ENCODE peak calls at places on chromosomes 2 and 18, in four cellular contexts. I is GM12878, X is HepG2, S is H1. B is an unnamed sample.

GRCh38 chr18:67864677-67865340 is 348.3 kb upstream of the DSEL start:
- DNase-seq in I (no peak), X (no peak), S (no peak), B (no peak)

GRCh38 chr2:71473346-71474035 is 20.1 kb downstream of the DYSF start:
- DNase-seq in I (no peak), X (no peak), S (no peak), B (no peak)

GRCh38 chr2:20129320-20130274 is 78.2 kb upstream of the LAPTM4A start:
- DNase-seq in I (no peak), X (no peak), S (no peak), B (no peak)

GRCh38 chr2:105337122-105338019 is at the start of gene C2orf49:
- DNase-seq in I (no peak), X (peak; percentile 90), S (peak; percentile 41), B (peak; percentile 77)

GRCh38 chr18:5150888-5151287 is 46.2 kb downstream of the AKAIN1 start:
- DNase-seq in I (no peak), X (no peak), S (no peak), B (no peak)

GRCh38 chr2:239433777-239434396 is 33.1 kb upstream of the HDAC4 start:
- DNase-seq in I (no peak), X (no peak), S (no peak), B (no peak)

GRCh38 chr2:112646791-112647720 is 1.3 kb downstream of the SLC20A1 start:
- DNase-seq in I (no peak), X (no peak), S (no peak), B (no peak)

GRCh38 chr2:235779444-235779896 is 285.6 kb downstream of the AGAP1 start:
- DNase-seq in I (no peak), X (peak; percentile 68), S (peak; percentile 71), B (peak; percentile 72)

GRCh38 chr2:100603414-100603813 is 40.6 kb downstream of the PDCL3 start:
- DNase-seq in I (no peak), X (no peak), S (no peak), B (no peak)

GRCh38 chr2:138112536-138112935 is 148.3 kb downstream of the HNMT start:
- DNase-seq in I (no peak), X (no peak), S (no peak), B (no peak)

GRCh38 chr2:189086710-189087109 is 92.9 kb downstream of the COL5A2 start:
- DNase-seq in I (no peak), X (no peak), S (no peak), B (no peak)

GRCh38 chr18:60446821-60447220 is 74.2 kb upstream of the MC4R start:
- DNase-seq in I (no peak), X (no peak), S (no peak), B (no peak)

GRCh38 chr2:150449856-150450255 is 37.6 kb downstream of the RND3 start:
- DNase-seq in I (no peak), X (peak; percentile 13), S (no peak), B (no peak)

GRCh38 chr18:58682429-58683069 is 11.3 kb downstream of the MALT1 start:
- DNase-seq in I (no peak), X (peak; percentile 68), S (no peak), B (no peak)

GRCh38 chr2:202436631-202437030 is 60.5 kb downstream of the BMPR2 start:
- DNase-seq in I (no peak), X (no peak), S (no peak), B (no peak)

GRCh38 chr2:42084231-42084671 is 36.4 kb downstream of the PKDCC start:
- DNase-seq in I (no peak), X (no peak), S (no peak), B (no peak)

GRCh38 chr2:30708491-30709290 is 98.6 kb downstream of the CAPN13 start:
- DNase-seq in I (no peak), X (no peak), S (no peak), B (no peak)

GRCh38 chr2:23627236-23627990 is 242.4 kb downstream of the KLHL29 start:
- DNase-seq in I (no peak), X (no peak), S (no peak), B (no peak)

GRCh38 chr2:54432181-54433020 is 23.7 kb upstream of the SPTBN1 start:
- DNase-seq in I (no peak), X (no peak), S (no peak), B (no peak)

GRCh38 chr18:68940754-68941153 is 142.9 kb downstream of the CCDC102B start:
- DNase-seq in I (no peak), X (peak; percentile 7), S (no peak), B (no peak)

GRCh38 chr2:190664240-190664639 is 15.4 kb downstream of the NAB1 start:
- DNase-seq in I (no peak), X (no peak), S (no peak), B (no peak)

GRCh38 chr2:190663839-190664238 is 15.0 kb downstream of the NAB1 start:
- DNase-seq in I (no peak), X (no peak), S (no peak), B (no peak)

GRCh38 chr2:190670182-190670946 is 21.5 kb downstream of the NAB1 start:
- DNase-seq in I (no peak), X (no peak), S (no peak), B (no peak)

GRCh38 chr2:190666895-190667294 is 18.0 kb downstream of the NAB1 start:
- DNase-seq in I (no peak), X (no peak), S (no peak), B (no peak)

GRCh38 chr2:190668892-190669291 is 20.0 kb downstream of the NAB1 start:
- DNase-seq in I (no peak), X (no peak), S (no peak), B (no peak)
- TF ChIP-seq SUZ12 in I (no peak), X (no peak), S (no peak), B (no peak)

GRCh38 chr18:23837591-23837990 is 148.3 kb downstream of the LAMA3 start:
- DNase-seq in I (no peak), X (no peak), S (no peak), B (no peak)
- TF ChIP-seq YY1 in I (no peak), X (no peak), S (no peak), B (no peak)

GRCh38 chr2:121682396-121683298 is 33.4 kb upstream of the CLASP1 start:
- DNase-seq in I (no peak), X (no peak), S (no peak), B (no peak)
- H3K4me3 ChIP-seq in I (no peak overlapping the region), X (no peak overlapping the region), S (peak overlapping the region; percentile 76), B (no peak overlapping the region)

GRCh38 chr2:168246072-168246482 is 1.3 kb downstream of the STK39 start:
- DNase-seq in I (no peak), X (no peak), S (no peak), B (peak; percentile 15)
- TF ChIP-seq SUZ12 in I (no peak), X (no peak), S (no peak), B (no peak)

GRCh38 chr2:118842687-118843491 is 4.6 kb downstream of the EN1 start:
- DNase-seq in I (no peak), X (no peak), S (no peak), B (no peak)
- TF ChIP-seq YY1 in I (no peak), X (no peak), S (no peak), B (no peak)

DNA sequence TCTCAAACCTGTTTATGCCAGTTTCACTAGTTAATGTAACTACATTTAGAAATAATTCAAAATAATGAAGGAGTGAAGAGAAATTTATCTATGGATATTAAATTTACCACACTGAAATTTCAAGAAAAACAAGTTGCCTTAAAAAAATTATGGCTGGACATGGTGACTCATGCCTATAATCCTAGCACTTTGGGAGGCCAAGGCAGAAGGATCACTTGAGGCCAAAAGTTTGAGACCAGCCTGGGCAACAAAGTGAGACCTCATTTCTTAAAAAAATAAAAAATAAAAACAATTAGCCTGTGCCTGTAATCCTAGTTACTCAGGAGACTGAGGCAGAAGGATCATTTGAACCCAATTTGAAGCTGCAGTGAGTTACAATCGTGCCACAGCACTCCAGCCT is 29.9 kb downstream of the HDLBP start:
- DNase-seq in I (no peak), X (no peak), S (no peak), B (no peak)
- H3K4me3 ChIP-seq in I (no peak overlapping the region), X (no peak overlapping the region), S (no peak overlapping the region), B (no peak overlapping the region)

B was measured in NT2/D1.